ENCODE peak calls at places on chromosome 13, in six cellular contexts. L, G, T, X, F and O are unnamed samples.

GRCh38 chr13:41294914-41295313 is 16.2 kb upstream of the NAA16 start:
- DNase-seq in L (no peak), G (no peak), T (no peak), X (no peak), F (no peak), O (no peak)

GRCh38 chr13:50203256-50204083 is 188.2 kb downstream of the KCNRG start:
- DNase-seq in L (no peak), G (no peak), T (no peak), X (no peak), F (no peak), O (no peak)

GRCh38 chr13:101399365-101399764 is 16.9 kb downstream of the NALCN start:
- DNase-seq in L (no peak), G (no peak), T (no peak), X (no peak), F (no peak), O (no peak)

GRCh38 chr13:111952814-111953213 is 114.1 kb upstream of the SOX1 start:
- DNase-seq in L (no peak), G (no peak), T (no peak), X (no peak), F (no peak), O (no peak)

GRCh38 chr13:31207630-31208549 is 8.1 kb downstream of the B3GLCT start:
- DNase-seq in L (no peak), G (no peak), T (no peak), X (no peak), F (no peak), O (no peak)

GRCh38 chr13:75399168-75399878 is 82.6 kb downstream of the TBC1D4 start:
- DNase-seq in L (peak), G (no peak), T (no peak), X (peak), F (no peak), O (no peak)

GRCh38 chr13:54033323-54033861 is 1004.8 kb downstream of the OLFM4 start:
- DNase-seq in L (no peak), G (no peak), T (no peak), X (no peak), F (no peak), O (no peak)

GRCh38 chr13:52846567-52847321 is 1.7 kb downstream of the PCDH8 start:
- DNase-seq in L (no peak), G (peak), T (no peak), X (no peak), F (no peak), O (no peak)

GRCh38 chr13:45229172-45229571 is 28.3 kb upstream of the KCTD4 start:
- DNase-seq in L (no peak), G (no peak), T (no peak), X (no peak), F (no peak), O (no peak)

GRCh38 chr13:63184693-63185092 is 1769.0 kb upstream of the PCDH20 start:
- DNase-seq in L (peak), G (no peak), T (no peak), X (no peak), F (no peak), O (no peak)

GRCh38 chr13:101309014-101309619 is 107.2 kb downstream of the NALCN start:
- DNase-seq in L (no peak), G (no peak), T (no peak), X (peak), F (no peak), O (no peak)

GRCh38 chr13:45781553-45782326 is 69.8 kb downstream of the SIAH3 start:
- DNase-seq in L (no peak), G (peak), T (no peak), X (no peak), F (no peak), O (no peak)

GRCh38 chr13:46307554-46307953 is 79.5 kb downstream of the RUBCNL start:
- DNase-seq in L (no peak), G (no peak), T (no peak), X (no peak), F (no peak), O (no peak)

GRCh38 chr13:80341771-80342271 is 895 bp upstream of the SPRY2 start:
- DNase-seq in L (no peak), G (peak), T (no peak), X (no peak), F (no peak), O (peak)

GRCh38 chr13:76009491-76009890 is 373.4 kb downstream of the LMO7 start:
- DNase-seq in L (no peak), G (no peak), T (no peak), X (no peak), F (no peak), O (no peak)

GRCh38 chr13:29480893-29481525 is 114.5 kb downstream of the SLC7A1 start:
- DNase-seq in L (no peak), G (peak), T (no peak), X (no peak), F (no peak), O (peak)

GRCh38 chr13:27379694-27380596 is 44.5 kb upstream of the GTF3A start:
- DNase-seq in L (peak), G (no peak), T (peak), X (no peak), F (peak), O (no peak)

GRCh38 chr13:97116754-97117153 is 105.4 kb upstream of the MBNL2 start:
- DNase-seq in L (no peak), G (no peak), T (no peak), X (peak), F (no peak), O (no peak)

GRCh38 chr13:27176772-27177171 is 5.2 kb upstream of the USP12 start:
- DNase-seq in L (no peak), G (no peak), T (peak), X (no peak), F (no peak), O (no peak)

GRCh38 chr13:111941845-111942447 is 125.0 kb upstream of the SOX1 start:
- DNase-seq in L (no peak), G (no peak), T (no peak), X (no peak), F (no peak), O (no peak)

GRCh38 chr13:98910501-98910951 is 67.3 kb downstream of the DOCK9 start:
- DNase-seq in L (peak), G (no peak), T (no peak), X (peak), F (no peak), O (no peak)

GRCh38 chr13:46992383-46992952 is 95.6 kb upstream of the HTR2A start:
- DNase-seq in L (peak), G (no peak), T (no peak), X (no peak), F (no peak), O (no peak)

GRCh38 chr13:43401364-43401763 is 378.0 kb downstream of the DNAJC15 start:
- DNase-seq in L (no peak), G (no peak), T (no peak), X (no peak), F (no peak), O (no peak)

GRCh38 chr13:60663788-60664187 is 266.8 kb downstream of the TDRD3 start:
- DNase-seq in L (no peak), G (no peak), T (no peak), X (no peak), F (no peak), O (no peak)

GRCh38 chr13:32802159-32802558 is 214.1 kb upstream of the KL start:
- DNase-seq in L (peak), G (no peak), T (no peak), X (no peak), F (no peak), O (no peak)

GRCh38 chr13:72170571-72170970 is 303.6 kb upstream of the DACH1 start:
- DNase-seq in L (no peak), G (no peak), T (no peak), X (no peak), F (no peak), O (no peak)

GRCh38 chr13:97892717-97893116 is 60.8 kb upstream of the IPO5 start:
- DNase-seq in L (no peak), G (no peak), T (no peak), X (no peak), F (no peak), O (no peak)

GRCh38 chr13:39631307-39631706 is 24.2 kb upstream of the COG6 start:
- DNase-seq in L (no peak), G (no peak), T (no peak), X (no peak), F (no peak), O (no peak)

GRCh38 chr13:46352810-46353209 is 34.2 kb downstream of the RUBCNL start:
- DNase-seq in L (no peak), G (no peak), T (no peak), X (no peak), F (no peak), O (no peak)

GRCh38 chr13:99215466-99215865 is 14.8 kb downstream of the UBAC2 start:
- DNase-seq in L (no peak), G (no peak), T (no peak), X (no peak), F (peak), O (no peak)

GRCh38 chr13:92143766-92144165 is 745.3 kb downstream of the GPC5 start:
- DNase-seq in L (no peak), G (no peak), T (no peak), X (no peak), F (no peak), O (no peak)